ENCODE peak calls at places on chromosomes 7 and 10, in five cellular contexts. R is HepG2, S is left ventricle myocardium inferior, M is AG04450, Q is brain microvascular endothelial cell. E is an unnamed sample.

GRCh38 chr7:94236960-94237359 is 157.7 kb upstream of the COL1A2 start:
- DNase-seq in M (no peak), R (no peak), S (no peak), Q (no peak), E (no peak)

GRCh38 chr7:113199841-113200240 is 81.5 kb upstream of the SMIM30 start:
- DNase-seq in S (no peak), R (no peak), Q (peak), M (peak), E (peak)

GRCh38 chr10:28215930-28216329 is 86.9 kb downstream of the MPP7 start:
- DNase-seq in R (peak), M (no peak), Q (no peak), S (no peak), E (no peak)

GRCh38 chr10:12201543-12201942 is 5.6 kb downstream of the CDC123 start:
- DNase-seq in R (no peak), S (no peak), Q (no peak), M (no peak), E (no peak)

GRCh38 chr10:14880201-14880600 is 1.5 kb downstream of the SUV39H2 start:
- DNase-seq in M (no peak), S (no peak), R (no peak), Q (no peak), E (no peak)

GRCh38 chr10:115129752-115130151 is 36.6 kb downstream of the ATRNL1 start:
- DNase-seq in M (peak), R (peak), Q (no peak), S (no peak), E (peak)

GRCh38 chr10:46314046-46314445 is 27.2 kb downstream of the ANTXRL start:
- DNase-seq in Q (no peak), S (no peak), R (no peak), M (no peak), E (no peak)

GRCh38 chr7:100607111-100607510 is 4.9 kb downstream of the PCOLCE start:
- DNase-seq in Q (peak), R (no peak), S (no peak), M (no peak), E (no peak)

GRCh38 chr7:150631866-150632864 is at the start of gene GIMAP6:
- DNase-seq in M (no peak), Q (no peak), R (no peak), S (no peak), E (no peak)

GRCh38 chr10:110737886-110738634 is 93.9 kb downstream of the RBM20 start:
- DNase-seq in Q (peak), M (peak), S (no peak), R (peak), E (no peak)

GRCh38 chr10:121409466-121410104 is 188.7 kb downstream of the FGFR2 start:
- DNase-seq in R (no peak), Q (no peak), S (no peak), M (no peak), E (no peak)

GRCh38 chr7:43204081-43204480 is 91.6 kb downstream of the HECW1 start:
- DNase-seq in Q (peak), M (peak), S (no peak), R (no peak), E (no peak)

GRCh38 chr7:3267928-3268690 is 32.9 kb upstream of the SDK1 start:
- DNase-seq in R (no peak), Q (peak), M (peak), S (no peak), E (peak)

GRCh38 chr10:83374741-83375140 is 764.6 kb upstream of the GHITM start:
- DNase-seq in Q (no peak), R (no peak), M (no peak), S (no peak), E (no peak)

GRCh38 chr7:25069900-25070443 is 55.1 kb downstream of the CYCS start:
- DNase-seq in S (peak), R (peak), Q (peak), M (peak), E (peak)

GRCh38 chr7:17679427-17679826 is 260.9 kb downstream of the SNX13 start:
- DNase-seq in Q (peak), M (no peak), S (peak), R (no peak), E (no peak)

GRCh38 chr7:17681965-17682364 is 258.3 kb downstream of the SNX13 start:
- DNase-seq in R (no peak), M (no peak), Q (no peak), S (no peak), E (no peak)

GRCh38 chr7:17680026-17680425 is 260.3 kb downstream of the SNX13 start:
- DNase-seq in Q (peak), R (no peak), S (no peak), M (peak), E (no peak)

GRCh38 chr7:17682586-17682985 is 257.7 kb downstream of the SNX13 start:
- DNase-seq in R (no peak), M (no peak), Q (no peak), S (no peak), E (no peak)

GRCh38 chr7:17680943-17681351 is 259.3 kb downstream of the SNX13 start:
- DNase-seq in S (no peak), Q (no peak), R (peak), M (no peak), E (no peak)
- TF ChIP-seq CTCF in S (peak), Q (no peak), R (peak), M (peak), E (no peak)

GRCh38 chr7:16462618-16463017 is 2.9 kb downstream of the SOSTDC1 start:
- DNase-seq in Q (no peak), R (no peak), M (no peak), S (no peak), E (no peak)
- H3K4me3 ChIP-seq in Q (no peak), R (no peak), M (no peak), S (no peak), E (no peak)

GRCh38 chr10:132577350-132578005 is 39.9 kb downstream of the INPP5A start:
- DNase-seq in R (peak), S (peak), Q (no peak), M (no peak), E (no peak)
- TF ChIP-seq CTCF in R (peak), S (peak), Q (peak), M (no peak), E (no peak)

DNA sequence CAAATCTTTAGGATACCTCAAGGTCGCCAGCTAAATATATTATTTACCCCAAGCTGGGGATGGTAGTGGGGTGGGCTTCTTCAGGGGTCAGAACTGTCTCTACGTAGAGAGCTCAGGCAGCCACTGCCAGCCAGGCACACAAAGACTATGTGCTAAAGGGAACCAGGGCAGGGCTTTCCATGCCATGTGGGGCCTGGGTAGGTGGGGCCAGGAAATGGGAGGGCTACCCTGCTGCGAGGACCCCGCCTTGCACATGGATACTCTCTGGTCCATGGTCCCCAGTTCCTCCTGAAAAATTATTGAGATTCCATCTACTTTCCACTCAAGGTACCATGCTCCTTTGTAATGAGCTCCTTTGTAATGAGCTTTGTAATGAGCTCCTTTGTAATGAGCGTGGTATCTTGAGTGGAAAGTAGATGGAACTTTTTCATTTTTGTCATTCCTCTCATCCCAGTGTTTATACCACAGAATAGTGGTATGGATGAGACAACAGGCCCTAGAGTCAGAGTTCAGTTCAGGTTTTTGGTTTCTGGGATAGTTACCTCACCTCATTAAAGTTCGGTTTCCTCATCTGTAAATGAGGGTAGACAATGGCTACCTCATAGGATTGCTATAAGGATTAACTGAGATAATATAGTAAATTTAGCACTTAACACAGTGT is 5.8 kb downstream of the SYNPO2L start:
- DNase-seq in R (no peak), S (peak), M (no peak), Q (no peak), E (no peak)
- H3K4me3 ChIP-seq in R (no peak), S (peak), M (no peak), Q (no peak), E (no peak)